ENCODE peak calls at places on chromosomes 1 and 21, in seven cellular contexts. C is GM12878, B is T47D, V is SK-N-SH, Y is HepG2, A is H1, E is K562. G is an unnamed sample.

GRCh38 chr1:157622471-157622870 is 24.6 kb upstream of the FCRL4 start:
- DNase-seq in E (no peak), C (no peak), B (no peak), A (no peak), V (no peak), Y (no peak), G (no peak)

GRCh38 chr1:200314085-200314750 is 95.6 kb downstream of the ZNF281 start:
- DNase-seq in Y (peak; percentile 91), A (no peak), B (peak; percentile 36), C (no peak), E (no peak), V (no peak), G (no peak)

GRCh38 chr1:181062800-181063428 is 25.6 kb upstream of the IER5 start:
- DNase-seq in V (no peak), E (no peak), Y (no peak), A (no peak), B (no peak), C (peak; percentile 87), G (no peak)

GRCh38 chr1:214446772-214447556 is 104.4 kb downstream of the PTPN14 start:
- DNase-seq in V (peak; percentile 42), C (no peak), B (peak; percentile 70), E (no peak), A (peak; percentile 82), Y (peak; percentile 85), G (peak; percentile 93)

GRCh38 chr1:74237787-74238186 is 2.6 kb downstream of the TNNI3K start:
- DNase-seq in C (no peak), V (no peak), A (no peak), Y (no peak), B (no peak), E (no peak), G (no peak)

GRCh38 chr1:30840904-30841598 is 67.5 kb downstream of the SDC3 start:
- DNase-seq in C (no peak), V (no peak), Y (no peak), B (no peak), E (peak; percentile 28), A (no peak), G (no peak)

GRCh38 chr1:93177991-93178390 is 2.2 kb downstream of the TMED5 start:
- DNase-seq in A (no peak), V (no peak), B (no peak), C (no peak), E (peak; percentile 42), Y (no peak), G (no peak)

GRCh38 chr21:43824883-43825609 is 35.7 kb downstream of the RRP1 start:
- DNase-seq in B (no peak), Y (no peak), E (no peak), V (peak; percentile 12), A (no peak), C (no peak), G (no peak)

GRCh38 chr1:221845650-221846371 is 103.9 kb upstream of the DUSP10 start:
- DNase-seq in V (no peak), Y (peak; percentile 29), A (no peak), E (peak; percentile 8), B (peak; percentile 37), C (no peak), G (peak; percentile 33)

GRCh38 chr21:36946949-36947371 is 19.5 kb downstream of the HLCS start:
- DNase-seq in A (no peak), B (no peak), C (no peak), E (no peak), V (no peak), Y (no peak), G (no peak)

GRCh38 chr1:36321119-36321951 is 2.1 kb downstream of the EVA1B start:
- DNase-seq in A (peak; percentile 76), Y (no peak), V (peak; percentile 91), B (no peak), C (no peak), E (peak; percentile 98), G (peak; percentile 77)

GRCh38 chr1:204545881-204546280 is 29.7 kb downstream of the MDM4 start:
- DNase-seq in V (no peak), E (no peak), A (no peak), B (no peak), C (no peak), Y (no peak), G (no peak)

GRCh38 chr1:3652538-3653285 is 396 bp downstream of the TP73 start:
- DNase-seq in B (peak; percentile 41), V (peak; percentile 76), Y (peak; percentile 9), A (no peak), E (peak; percentile 44), C (no peak), G (peak; percentile 18)

GRCh38 chr1:32448773-32449456 is 16.0 kb upstream of the ZBTB8B start:
- DNase-seq in B (peak; percentile 39), E (peak; percentile 87), Y (peak; percentile 75), A (no peak), C (no peak), V (no peak), G (peak; percentile 68)

GRCh38 chr1:85203573-85204169 is 2.9 kb upstream of the SYDE2 start:
- DNase-seq in V (no peak), B (peak; percentile 75), Y (no peak), C (no peak), E (no peak), A (no peak), G (no peak)

GRCh38 chr1:81703736-81704463 is 96.8 kb upstream of the ADGRL2 start:
- DNase-seq in Y (no peak), E (no peak), B (peak; percentile 31), C (no peak), A (no peak), V (no peak), G (no peak)

GRCh38 chr1:236692128-236692527 is 5.8 kb downstream of the ACTN2 start:
- DNase-seq in V (no peak), B (no peak), C (no peak), A (no peak), Y (no peak), E (no peak), G (no peak)

GRCh38 chr1:151908228-151908691 is 1.1 kb downstream of the THEM4 start:
- DNase-seq in C (no peak), V (no peak), B (peak; percentile 69), Y (peak; percentile 13), E (peak; percentile 48), A (no peak), G (peak; percentile 43)

GRCh38 chr1:180939072-180939705 is 26.5 kb downstream of the KIAA1614 start:
- DNase-seq in Y (no peak), C (no peak), V (no peak), B (no peak), E (no peak), A (no peak), G (no peak)

GRCh38 chr1:199691540-199691939 is 336.0 kb upstream of the NR5A2 start:
- DNase-seq in Y (no peak), C (no peak), E (no peak), A (no peak), B (no peak), V (no peak), G (peak; percentile 42)

DNA sequence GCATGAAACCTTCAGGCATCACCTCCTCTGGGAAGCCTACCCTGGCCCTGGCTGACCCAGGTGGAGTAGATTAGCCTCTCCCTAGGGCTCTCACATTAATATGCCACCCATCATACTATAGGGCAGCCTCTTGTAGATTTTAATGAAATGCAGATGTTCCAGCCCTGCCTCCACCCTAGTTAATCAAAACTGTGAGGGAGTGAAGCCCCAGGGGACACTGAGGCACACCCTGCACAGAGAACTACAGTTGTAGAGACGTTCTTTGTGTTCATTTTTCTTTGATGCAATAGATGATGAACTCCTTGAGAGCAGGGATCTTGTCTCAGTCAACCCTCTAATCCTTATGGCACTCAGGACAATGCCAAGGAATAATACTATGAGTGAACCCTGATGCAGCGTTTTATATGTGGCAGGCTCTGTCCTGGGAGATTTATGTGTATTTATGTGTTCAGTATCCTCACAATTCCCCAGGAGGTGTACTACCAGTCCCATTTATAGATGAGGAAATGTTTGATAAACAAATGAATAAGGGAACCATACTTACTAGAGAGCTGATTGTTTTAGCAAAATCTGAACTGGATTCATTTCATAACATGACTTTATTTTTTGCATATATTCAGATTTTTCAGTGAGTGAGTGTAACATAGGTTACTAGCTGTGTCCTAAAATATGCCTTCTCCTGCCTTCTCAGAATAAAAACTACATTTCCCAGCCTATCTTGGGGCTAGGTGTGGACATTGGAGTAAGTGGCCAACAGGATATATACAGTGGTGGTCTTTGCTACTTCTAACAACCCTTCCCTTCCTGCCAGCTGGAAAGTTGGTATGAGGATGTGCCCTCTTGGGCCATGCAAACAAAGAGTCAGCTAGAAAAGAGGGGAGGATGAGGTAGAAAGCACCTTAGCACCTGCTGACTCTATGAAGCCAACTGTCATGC is 23.5 kb upstream of the PRELP start:
- DNase-seq in C (no peak), B (no peak), Y (no peak), V (peak; percentile 48), A (no peak), E (no peak), G (no peak)
- TF ChIP-seq JUND in C (no peak), B (no peak), Y (no peak), V (no peak), A (no peak), E (no peak), G (no peak)

DNA sequence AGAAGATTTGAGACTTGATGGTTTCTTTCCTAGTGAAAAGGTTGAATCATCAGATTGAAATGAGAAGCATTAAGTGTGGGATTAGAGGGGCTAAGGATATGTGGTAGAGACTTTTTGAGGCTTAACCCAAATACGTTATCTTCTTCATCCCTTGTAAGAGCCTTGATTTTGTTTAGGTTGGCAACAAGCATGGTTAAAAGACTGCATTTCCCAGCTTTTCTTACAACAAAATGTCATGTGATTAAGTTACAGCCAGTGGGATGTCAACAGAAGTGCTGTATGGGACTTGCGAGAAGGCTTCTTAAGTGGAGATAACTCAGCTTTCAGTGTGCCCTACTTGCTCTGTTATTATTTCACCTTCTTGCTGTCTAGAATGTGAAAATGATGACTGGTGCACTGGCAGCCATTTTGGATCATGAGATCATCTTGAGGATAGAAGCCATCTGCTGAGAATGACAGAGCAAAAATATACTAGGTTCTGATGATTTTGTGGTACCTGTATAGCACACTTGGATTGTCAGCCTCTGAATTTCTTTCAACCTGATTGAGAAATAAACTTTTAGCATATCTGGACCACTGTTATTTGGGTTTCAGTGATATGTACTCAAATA is 41.3 kb upstream of the GNG12 start:
- DNase-seq in E (no peak), C (no peak), A (no peak), Y (no peak), B (no peak), V (no peak), G (no peak)
- TF ChIP-seq JUND in E (no peak), C (no peak), A (no peak), Y (no peak), B (no peak), V (no peak), G (no peak)

GRCh38 chr1:101025283-101025679 is 303 bp downstream of the DPH5 start:
- DNase-seq in E (peak; percentile 35), V (peak; percentile 29), Y (peak; percentile 13), C (peak; percentile 23), A (no peak), B (peak; percentile 6), G (no peak)
- TF ChIP-seq JUND in E (no peak), V (no peak), Y (no peak), C (no peak), A (no peak), B (no peak), G (no peak)

DNA sequence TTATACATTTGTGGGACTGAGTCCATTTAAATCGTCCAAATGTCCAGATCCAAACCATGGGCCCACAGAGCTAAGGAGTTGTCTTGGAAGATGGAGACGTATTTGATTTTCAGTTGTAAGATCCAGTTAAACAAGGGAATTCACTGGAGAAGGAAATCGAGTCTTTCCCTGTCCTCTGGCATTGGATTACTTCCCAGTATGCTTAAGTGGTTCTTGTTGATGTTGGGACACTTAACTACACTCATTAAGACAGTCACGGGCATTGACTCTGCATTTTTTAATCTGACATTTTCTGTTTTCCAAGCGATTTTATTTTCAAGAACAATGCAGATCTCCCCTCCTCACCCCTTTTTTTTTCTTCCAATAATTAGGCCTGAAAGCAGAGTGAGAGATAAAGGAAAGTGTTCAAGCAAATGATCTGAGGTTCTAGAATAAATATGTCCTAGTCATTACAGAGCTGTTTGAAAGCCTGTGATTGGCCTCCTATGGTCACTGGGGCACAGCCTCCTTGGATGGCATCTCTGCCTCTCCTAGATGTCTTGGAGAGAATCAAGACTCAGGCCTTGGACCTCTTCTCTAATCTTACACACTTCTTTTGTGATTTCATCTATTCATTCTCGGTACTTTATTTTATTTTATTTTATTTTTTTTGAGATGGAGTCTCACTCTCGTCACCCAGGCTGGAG is 48.9 kb downstream of the CD247 start:
- DNase-seq in V (no peak), C (no peak), E (no peak), Y (no peak), B (no peak), A (no peak), G (no peak)
- TF ChIP-seq JUND in V (no peak), C (no peak), E (no peak), Y (no peak), B (no peak), A (no peak), G (no peak)

G was measured in HCT116.